ENCODE peak calls at places on chromosomes 5 and 9, in four cellular contexts. One of them, this sample, is unnamed.

GRCh38 chr9:99680191-99680590 is 141.5 kb upstream of the NR4A3 start:
- DNase-seq in right atrium auricular region: no peak
- DNase-seq in endothelial cell of umbilical vein: peak; percentile 6
- DNase-seq in lower lobe of right lung: no peak
- DNase-seq in this sample: no peak

GRCh38 chr5:14270212-14270702 is 127.1 kb downstream of the TRIO start:
- DNase-seq in right atrium auricular region: peak; percentile 62
- DNase-seq in endothelial cell of umbilical vein: peak; percentile 75
- DNase-seq in lower lobe of right lung: no peak
- DNase-seq in this sample: no peak

GRCh38 chr9:93464395-93464794 is 11.0 kb upstream of the FAM120AOS start:
- DNase-seq in right atrium auricular region: no peak
- DNase-seq in endothelial cell of umbilical vein: no peak
- DNase-seq in lower lobe of right lung: no peak
- DNase-seq in this sample: no peak

GRCh38 chr5:16518606-16519005 is 53.0 kb upstream of the ZNF622 start:
- DNase-seq in right atrium auricular region: no peak
- DNase-seq in endothelial cell of umbilical vein: no peak
- DNase-seq in lower lobe of right lung: no peak
- DNase-seq in this sample: no peak

GRCh38 chr5:38376404-38376803 is 118.0 kb downstream of the EGFLAM start:
- DNase-seq in right atrium auricular region: no peak
- DNase-seq in endothelial cell of umbilical vein: no peak
- DNase-seq in lower lobe of right lung: no peak
- DNase-seq in this sample: no peak

GRCh38 chr5:149836451-149837139 is 106.5 kb downstream of the PPARGC1B start:
- DNase-seq in right atrium auricular region: no peak
- DNase-seq in endothelial cell of umbilical vein: no peak
- DNase-seq in lower lobe of right lung: no peak
- DNase-seq in this sample: no peak

GRCh38 chr5:120152472-120152871 is 311.6 kb upstream of the PRR16 start:
- DNase-seq in right atrium auricular region: no peak
- DNase-seq in endothelial cell of umbilical vein: peak; percentile 91
- DNase-seq in lower lobe of right lung: no peak
- DNase-seq in this sample: no peak

GRCh38 chr5:103466494-103466893 is 96.1 kb downstream of the NUDT12 start:
- DNase-seq in right atrium auricular region: no peak
- DNase-seq in endothelial cell of umbilical vein: peak; percentile 87
- DNase-seq in lower lobe of right lung: no peak
- DNase-seq in this sample: no peak

GRCh38 chr5:88792144-88792840 is 90.7 kb downstream of the MEF2C start:
- DNase-seq in right atrium auricular region: no peak
- DNase-seq in endothelial cell of umbilical vein: no peak
- DNase-seq in lower lobe of right lung: no peak
- DNase-seq in this sample: no peak

GRCh38 chr5:114360816-114361723 is 800 bp upstream of the KCNN2 start:
- DNase-seq in right atrium auricular region: no peak
- DNase-seq in endothelial cell of umbilical vein: no peak
- DNase-seq in lower lobe of right lung: no peak
- DNase-seq in this sample: no peak

GRCh38 chr5:89003563-89004036 is 120.6 kb upstream of the MEF2C start:
- DNase-seq in right atrium auricular region: no peak
- DNase-seq in endothelial cell of umbilical vein: no peak
- DNase-seq in lower lobe of right lung: peak; percentile 26
- DNase-seq in this sample: no peak

GRCh38 chr5:173534664-173535063 is 81.8 kb downstream of the BOD1 start:
- DNase-seq in right atrium auricular region: no peak
- DNase-seq in endothelial cell of umbilical vein: no peak
- DNase-seq in lower lobe of right lung: no peak
- DNase-seq in this sample: no peak

GRCh38 chr9:33785914-33786313 is 9.4 kb upstream of the PRSS3 start:
- DNase-seq in right atrium auricular region: no peak
- DNase-seq in endothelial cell of umbilical vein: no peak
- DNase-seq in lower lobe of right lung: no peak
- DNase-seq in this sample: no peak

GRCh38 chr5:38537502-38537901 is 18.9 kb downstream of the LIFR start:
- DNase-seq in right atrium auricular region: no peak
- DNase-seq in endothelial cell of umbilical vein: no peak
- DNase-seq in lower lobe of right lung: no peak
- DNase-seq in this sample: no peak

GRCh38 chr5:27472000-27472763 is 433.8 kb upstream of the CDH9 start:
- DNase-seq in right atrium auricular region: no peak
- DNase-seq in endothelial cell of umbilical vein: no peak
- DNase-seq in lower lobe of right lung: no peak
- DNase-seq in this sample: no peak

GRCh38 chr9:114930063-114930812 is at the start of gene TNFSF8:
- DNase-seq in right atrium auricular region: no peak
- DNase-seq in endothelial cell of umbilical vein: no peak
- DNase-seq in lower lobe of right lung: peak; percentile 60
- DNase-seq in this sample: no peak

GRCh38 chr9:38641985-38642864 is 21.8 kb upstream of the ANKRD18A start:
- DNase-seq in right atrium auricular region: no peak
- DNase-seq in endothelial cell of umbilical vein: peak; percentile 36
- DNase-seq in lower lobe of right lung: no peak
- DNase-seq in this sample: no peak

GRCh38 chr5:33324667-33325307 is 116.0 kb upstream of the TARS1 start:
- DNase-seq in right atrium auricular region: no peak
- DNase-seq in endothelial cell of umbilical vein: no peak
- DNase-seq in lower lobe of right lung: no peak
- DNase-seq in this sample: no peak

GRCh38 chr5:148043705-148044104 is 20.1 kb upstream of the SPINK5 start:
- DNase-seq in right atrium auricular region: no peak
- DNase-seq in endothelial cell of umbilical vein: no peak
- DNase-seq in lower lobe of right lung: no peak
- DNase-seq in this sample: no peak

GRCh38 chr5:57277085-57277484 is 103.2 kb downstream of the GPBP1 start:
- DNase-seq in right atrium auricular region: no peak
- DNase-seq in endothelial cell of umbilical vein: peak; percentile 54
- DNase-seq in lower lobe of right lung: no peak
- DNase-seq in this sample: no peak

GRCh38 chr9:95078516-95078915 is 239.0 kb downstream of the FANCC start:
- DNase-seq in right atrium auricular region: no peak
- DNase-seq in endothelial cell of umbilical vein: no peak
- DNase-seq in lower lobe of right lung: no peak
- DNase-seq in this sample: peak; percentile 44

GRCh38 chr9:8014987-8015682 is 215.6 kb upstream of the DMAC1 start:
- DNase-seq in right atrium auricular region: no peak
- DNase-seq in endothelial cell of umbilical vein: no peak
- DNase-seq in lower lobe of right lung: no peak
- DNase-seq in this sample: no peak

GRCh38 chr5:156834916-156835315 is 15.2 kb upstream of the PPP1R2B start:
- DNase-seq in right atrium auricular region: no peak
- DNase-seq in endothelial cell of umbilical vein: no peak
- DNase-seq in lower lobe of right lung: no peak
- DNase-seq in this sample: no peak

GRCh38 chr5:98248949-98249348 is 524.5 kb upstream of the RGMB start:
- DNase-seq in right atrium auricular region: no peak
- DNase-seq in endothelial cell of umbilical vein: no peak
- DNase-seq in lower lobe of right lung: no peak
- DNase-seq in this sample: no peak

GRCh38 chr9:115691686-115692085 is 461.9 kb upstream of the PAPPA start:
- DNase-seq in right atrium auricular region: no peak
- DNase-seq in endothelial cell of umbilical vein: no peak
- DNase-seq in lower lobe of right lung: no peak
- DNase-seq in this sample: no peak

GRCh38 chr5:126595486-126596083 is 566 bp upstream of the ALDH7A1 start:
- DNase-seq in right atrium auricular region: no peak
- DNase-seq in endothelial cell of umbilical vein: no peak
- DNase-seq in lower lobe of right lung: no peak
- DNase-seq in this sample: no peak
- TF ChIP-seq CTCF in right atrium auricular region: no peak
- TF ChIP-seq CTCF in endothelial cell of umbilical vein: no peak
- TF ChIP-seq CTCF in lower lobe of right lung: no peak
- TF ChIP-seq CTCF in this sample: no peak

DNA sequence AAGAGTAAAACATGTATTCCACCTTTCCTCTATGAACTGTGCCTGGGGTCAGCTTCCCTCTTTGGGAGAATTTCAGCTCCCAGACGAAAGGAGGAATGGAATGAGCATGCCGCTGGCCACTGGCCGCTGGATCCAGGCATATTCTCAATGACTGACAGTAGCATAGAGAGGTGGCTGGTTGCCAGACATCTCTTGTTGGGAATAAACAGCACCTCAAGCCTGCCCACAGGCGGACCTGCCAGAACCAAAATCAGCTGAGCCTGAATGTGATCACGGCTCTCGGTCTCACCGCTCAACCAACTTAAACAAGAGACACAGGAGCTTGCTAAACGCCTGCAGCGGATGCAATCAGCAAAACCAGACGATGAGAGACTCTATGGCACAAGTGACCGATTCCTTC is 20.6 kb downstream of the TBC1D9B start:
- DNase-seq in right atrium auricular region: no peak
- DNase-seq in endothelial cell of umbilical vein: no peak
- DNase-seq in lower lobe of right lung: no peak
- DNase-seq in this sample: no peak
- H3K9me3 ChIP-seq in right atrium auricular region: peaks cover 13% of the 10 kb centered on the region
- H3K9me3 ChIP-seq in endothelial cell of umbilical vein: peaks cover 8% of the 10 kb centered on the region
- H3K9me3 ChIP-seq in lower lobe of right lung: peaks cover 18% of the 10 kb centered on the region
- H3K9me3 ChIP-seq in this sample: peaks cover 21% of the 10 kb centered on the region

DNA sequence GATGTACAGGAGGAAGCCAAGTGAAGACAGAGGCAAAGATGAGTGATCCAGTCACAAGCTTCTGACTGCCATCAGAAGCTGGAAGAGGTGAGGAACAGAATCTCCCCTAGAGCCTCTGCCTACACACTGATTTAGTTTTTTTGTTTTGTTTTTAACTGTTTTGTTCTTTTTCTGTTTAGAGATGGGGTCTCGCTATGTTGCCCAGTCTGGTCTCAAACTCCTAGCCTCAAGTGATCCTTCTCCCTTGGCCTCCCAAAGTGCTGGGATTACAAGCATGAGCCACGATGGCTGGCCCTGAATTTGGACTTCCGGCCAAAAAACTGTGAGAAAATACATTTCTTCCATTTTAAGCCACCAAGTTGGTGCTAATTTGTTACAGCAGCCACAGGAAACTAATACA is 204.7 kb upstream of the ZNF608 start:
- DNase-seq in right atrium auricular region: no peak
- DNase-seq in endothelial cell of umbilical vein: no peak
- DNase-seq in lower lobe of right lung: no peak
- DNase-seq in this sample: no peak
- H3K4me3 ChIP-seq in right atrium auricular region: no peak overlapping the region
- H3K4me3 ChIP-seq in endothelial cell of umbilical vein: no peak overlapping the region
- H3K4me3 ChIP-seq in lower lobe of right lung: no peak overlapping the region
- H3K4me3 ChIP-seq in this sample: no peak overlapping the region

GRCh38 chr5:531749-532315 is 7.6 kb upstream of the SLC9A3 start:
- DNase-seq in right atrium auricular region: no peak
- DNase-seq in endothelial cell of umbilical vein: no peak
- DNase-seq in lower lobe of right lung: peak; percentile 17
- DNase-seq in this sample: no peak
- TF ChIP-seq CTCF in right atrium auricular region: no peak
- TF ChIP-seq CTCF in endothelial cell of umbilical vein: no peak
- TF ChIP-seq CTCF in lower lobe of right lung: no peak
- TF ChIP-seq CTCF in this sample: no peak

GRCh38 chr5:8805653-8806052 is 740.2 kb downstream of the SEMA5A start:
- DNase-seq in right atrium auricular region: no peak
- DNase-seq in endothelial cell of umbilical vein: no peak
- DNase-seq in lower lobe of right lung: no peak
- DNase-seq in this sample: no peak
- H3K9me3 ChIP-seq in right atrium auricular region: peaks cover 24% of the 10 kb centered on the region
- H3K9me3 ChIP-seq in endothelial cell of umbilical vein: no peaks in the 10 kb centered on the region
- H3K9me3 ChIP-seq in lower lobe of right lung: peaks cover 9% of the 10 kb centered on the region
- H3K9me3 ChIP-seq in this sample: peaks cover 53% of the 10 kb centered on the region

GRCh38 chr5:179301796-179302195 is 43.5 kb downstream of the ADAMTS2 start:
- DNase-seq in right atrium auricular region: no peak
- DNase-seq in endothelial cell of umbilical vein: no peak
- DNase-seq in lower lobe of right lung: no peak
- DNase-seq in this sample: no peak
- H3K4me3 ChIP-seq in right atrium auricular region: no peak overlapping the region
- H3K4me3 ChIP-seq in endothelial cell of umbilical vein: no peak overlapping the region
- H3K4me3 ChIP-seq in lower lobe of right lung: no peak overlapping the region
- H3K4me3 ChIP-seq in this sample: peak overlapping the region; percentile 15

GRCh38 chr9:128260340-128260739 is 15.5 kb downstream of the GOLGA2 start:
- DNase-seq in right atrium auricular region: no peak
- DNase-seq in endothelial cell of umbilical vein: no peak
- DNase-seq in lower lobe of right lung: no peak
- DNase-seq in this sample: no peak

GRCh38 chr9:128257907-128258306 is 17.9 kb downstream of the GOLGA2 start:
- DNase-seq in right atrium auricular region: no peak
- DNase-seq in endothelial cell of umbilical vein: no peak
- DNase-seq in lower lobe of right lung: no peak
- DNase-seq in this sample: no peak

GRCh38 chr9:128257086-128257825 is 18.6 kb downstream of the GOLGA2 start:
- DNase-seq in right atrium auricular region: no peak
- DNase-seq in endothelial cell of umbilical vein: no peak
- DNase-seq in lower lobe of right lung: no peak
- DNase-seq in this sample: no peak

GRCh38 chr9:128258326-128258725 is 17.5 kb downstream of the GOLGA2 start:
- DNase-seq in right atrium auricular region: no peak
- DNase-seq in endothelial cell of umbilical vein: no peak
- DNase-seq in lower lobe of right lung: no peak
- DNase-seq in this sample: no peak

GRCh38 chr9:128259156-128259555 is 16.7 kb downstream of the GOLGA2 start:
- DNase-seq in right atrium auricular region: no peak
- DNase-seq in endothelial cell of umbilical vein: no peak
- DNase-seq in lower lobe of right lung: no peak
- DNase-seq in this sample: no peak
- TF ChIP-seq CTCF in right atrium auricular region: no peak
- TF ChIP-seq CTCF in endothelial cell of umbilical vein: no peak
- TF ChIP-seq CTCF in lower lobe of right lung: no peak
- TF ChIP-seq CTCF in this sample: no peak

DNA sequence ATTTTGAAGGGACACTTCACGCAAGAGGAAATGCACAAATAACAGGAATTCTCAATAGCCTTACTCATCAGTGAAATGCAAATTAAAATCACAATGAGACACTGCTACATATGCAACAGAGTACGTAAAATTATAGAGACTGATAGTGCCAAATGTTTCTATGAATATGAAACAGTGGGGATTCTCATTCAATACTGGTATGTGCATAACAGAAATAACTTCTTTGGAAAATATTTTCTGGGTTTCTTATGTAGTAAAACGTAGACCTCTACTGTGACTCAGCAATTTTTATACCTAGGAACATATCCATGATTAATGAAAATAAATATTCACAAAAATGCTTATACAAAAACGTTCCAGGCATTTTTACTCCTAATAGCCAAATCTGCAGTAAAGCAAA is 1625.2 kb downstream of the MAT2B start:
- DNase-seq in right atrium auricular region: no peak
- DNase-seq in endothelial cell of umbilical vein: no peak
- DNase-seq in lower lobe of right lung: no peak
- DNase-seq in this sample: no peak
- H3K9me3 ChIP-seq in right atrium auricular region: no peaks in the 10 kb centered on the region
- H3K9me3 ChIP-seq in endothelial cell of umbilical vein: peaks cover 4% of the 10 kb centered on the region
- H3K9me3 ChIP-seq in lower lobe of right lung: no peaks in the 10 kb centered on the region
- H3K9me3 ChIP-seq in this sample: no peaks in the 10 kb centered on the region

DNA sequence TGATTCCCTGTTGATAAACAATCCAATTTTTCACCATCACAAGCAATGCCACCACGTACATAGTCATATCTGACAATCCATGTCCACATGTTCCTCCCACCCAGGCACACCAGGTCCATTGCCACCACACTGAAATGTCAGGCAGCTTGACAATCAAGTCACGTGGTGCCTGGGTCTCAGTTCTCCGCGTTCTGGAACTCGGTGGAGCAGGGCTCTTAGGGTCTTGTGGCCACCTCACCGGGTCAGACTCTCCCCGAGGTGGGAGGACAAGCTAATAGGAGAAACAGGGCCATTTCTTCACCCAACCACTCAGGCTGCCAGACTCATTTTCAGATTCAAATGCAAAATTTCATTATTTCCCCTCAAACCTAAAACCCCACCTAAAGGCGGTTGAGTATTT is 200.5 kb upstream of the GAS1 start:
- DNase-seq in right atrium auricular region: no peak
- DNase-seq in endothelial cell of umbilical vein: peak; percentile 1
- DNase-seq in lower lobe of right lung: no peak
- DNase-seq in this sample: no peak
- H3K4me3 ChIP-seq in right atrium auricular region: peak overlapping the region; percentile 44
- H3K4me3 ChIP-seq in endothelial cell of umbilical vein: no peak overlapping the region
- H3K4me3 ChIP-seq in lower lobe of right lung: peak overlapping the region; percentile 42
- H3K4me3 ChIP-seq in this sample: peak overlapping the region; percentile 48

This sample was measured in breast epithelium.